ENCODE peak calls at places on chromosomes 5 and 9, in nine cellular contexts. E is head of caudate nucleus; C is ovary; M is AG20443; T is stimulated activated CD4-positive, alpha-beta T cell treated with anti-CD3 and anti-CD28 coated beads, Interleukin-1b, Interleukin-23, amount 100 ng/mL, for 1 hour; V is pancreas; K is MV-4-11; G is MCF 10A; Y is iris pigment epithelial cell. O is an unnamed sample.

GRCh38 chr5:151213803-151214613 is 9.9 kb downstream of the CCDC69 start:
- DNase-seq in Y (peak; percentile 82), M (peak; percentile 70), T (peak; percentile 75), C (peak; percentile 47), G (peak; percentile 87), K (peak; percentile 98), E (peak; percentile 53), V (peak; percentile 31), O (no peak)

GRCh38 chr5:143316844-143317631 is 86.4 kb downstream of the NR3C1 start:
- DNase-seq in C (no peak), E (no peak), G (no peak), K (no peak), Y (no peak), M (no peak), V (no peak), T (no peak), O (no peak)

GRCh38 chr5:80797428-80798024 is 142.7 kb upstream of the DHFR start:
- DNase-seq in Y (no peak), T (no peak), C (no peak), E (no peak), V (no peak), G (no peak), K (peak; percentile 10), M (no peak), O (no peak)

GRCh38 chr5:153678617-153679329 is 188.3 kb downstream of the GRIA1 start:
- DNase-seq in M (no peak), E (no peak), Y (no peak), V (no peak), K (no peak), C (no peak), G (peak; percentile 17), T (no peak), O (no peak)

GRCh38 chr5:98519530-98519929 is 253.9 kb upstream of the RGMB start:
- DNase-seq in Y (peak; percentile 7), V (no peak), G (no peak), C (no peak), E (no peak), M (no peak), K (peak; percentile 59), T (no peak), O (no peak)

GRCh38 chr5:152113401-152113800 is 188.8 kb upstream of the GLRA1 start:
- DNase-seq in K (no peak), T (peak; percentile 2), Y (no peak), C (no peak), V (no peak), G (peak; percentile 13), E (no peak), M (no peak), O (no peak)

GRCh38 chr5:124664287-124664686 is 82.2 kb downstream of the ZNF608 start:
- DNase-seq in C (no peak), M (no peak), K (no peak), G (no peak), E (no peak), V (no peak), Y (no peak), T (no peak), O (no peak)

GRCh38 chr9:69171517-69171916 is 2.6 kb upstream of the TJP2 start:
- DNase-seq in M (no peak), K (no peak), E (no peak), Y (no peak), T (no peak), G (no peak), C (no peak), V (no peak), O (no peak)

GRCh38 chr9:98450486-98450885 is 195.0 kb upstream of the TBC1D2 start:
- DNase-seq in K (no peak), G (no peak), M (peak; percentile 40), T (no peak), V (no peak), C (no peak), Y (peak; percentile 55), E (no peak), O (no peak)

GRCh38 chr5:96816991-96817390 is 9.2 kb upstream of the ERAP1 start:
- DNase-seq in K (no peak), Y (no peak), G (no peak), M (no peak), C (no peak), V (no peak), T (no peak), E (no peak), O (no peak)

GRCh38 chr5:74866653-74867162 is 521 bp upstream of the FAM169A start:
- DNase-seq in V (no peak), M (no peak), G (no peak), Y (no peak), T (no peak), E (peak; percentile 44), K (no peak), C (peak; percentile 44), O (peak; percentile 29)

GRCh38 chr5:86684222-86684621 is 66.5 kb downstream of the COX7C start:
- DNase-seq in G (peak; percentile 17), Y (peak; percentile 41), C (no peak), M (no peak), K (no peak), T (no peak), V (no peak), E (no peak), O (no peak)

GRCh38 chr5:8060235-8061139 is 191.5 kb downstream of the MTRR start:
- DNase-seq in C (peak; percentile 21), K (peak; percentile 43), G (no peak), M (no peak), E (peak; percentile 28), T (no peak), Y (no peak), V (no peak), O (no peak)

GRCh38 chr5:38467353-38468040 is 88.9 kb downstream of the LIFR start:
- DNase-seq in K (no peak), G (peak; percentile 29), Y (peak; percentile 48), M (peak; percentile 47), C (peak; percentile 88), T (no peak), V (no peak), E (peak; percentile 52), O (no peak)

GRCh38 chr5:176794509-176794908 is 15.8 kb upstream of the UNC5A start:
- DNase-seq in M (no peak), V (no peak), K (no peak), T (no peak), C (no peak), G (no peak), Y (no peak), E (no peak), O (no peak)

GRCh38 chr9:100999914-101000540 is 28.5 kb upstream of the PLPPR1 start:
- DNase-seq in G (no peak), Y (peak; percentile 0), E (no peak), T (no peak), V (no peak), C (no peak), K (no peak), M (no peak), O (no peak)

GRCh38 chr9:278651-279050 is 64.0 kb downstream of the DOCK8 start:
- DNase-seq in K (no peak), E (no peak), M (no peak), T (no peak), Y (no peak), C (no peak), G (no peak), V (no peak), O (no peak)

GRCh38 chr5:204966-205670 is 12.8 kb downstream of the CCDC127 start:
- DNase-seq in T (no peak), M (no peak), Y (no peak), V (no peak), E (no peak), G (no peak), K (no peak), C (no peak), O (no peak)

GRCh38 chr9:137019891-137020683 is 8.0 kb downstream of the ABCA2 start:
- DNase-seq in M (no peak), E (no peak), K (no peak), V (no peak), T (no peak), Y (no peak), C (no peak), G (no peak), O (no peak)

GRCh38 chr5:170273968-170274710 is 23.4 kb downstream of the LCP2 start:
- DNase-seq in K (peak; percentile 47), T (no peak), Y (peak; percentile 2), G (peak; percentile 67), C (no peak), V (no peak), E (no peak), M (no peak), O (no peak)

GRCh38 chr5:58410441-58410840 is 49.4 kb downstream of the PLK2 start:
- DNase-seq in T (no peak), G (peak; percentile 72), E (no peak), V (no peak), Y (peak; percentile 94), M (peak; percentile 53), K (peak; percentile 71), C (no peak), O (no peak)

GRCh38 chr5:40441733-40442132 is 238.0 kb upstream of the PTGER4 start:
- DNase-seq in K (no peak), E (no peak), C (no peak), V (no peak), Y (no peak), G (no peak), T (no peak), M (no peak), O (no peak)

GRCh38 chr9:137320555-137321384 is 18.7 kb upstream of the NRARP start:
- DNase-seq in G (no peak), V (no peak), M (no peak), K (peak; percentile 59), Y (no peak), C (no peak), E (no peak), T (no peak), O (no peak)

GRCh38 chr9:134224827-134225154 is 60.4 kb upstream of the RNU6ATAC start:
- DNase-seq in V (no peak), K (no peak), M (no peak), T (no peak), E (no peak), C (peak; percentile 20), Y (no peak), G (no peak), O (no peak)

GRCh38 chr5:78533356-78533755 is 115.2 kb downstream of the LHFPL2 start:
- DNase-seq in Y (peak; percentile 59), V (no peak), M (no peak), E (no peak), G (peak; percentile 47), T (no peak), C (no peak), K (no peak), O (no peak)

GRCh38 chr9:127388856-127389238 is 8.1 kb upstream of the SLC2A8 start:
- DNase-seq in V (no peak), C (no peak), T (no peak), G (no peak), M (no peak), K (no peak), Y (no peak), E (no peak), O (no peak)

GRCh38 chr5:178271726-178272479 is 39.3 kb upstream of the PHYKPL start:
- DNase-seq in C (no peak), E (no peak), M (no peak), G (no peak), T (no peak), K (no peak), V (no peak), Y (no peak), O (no peak)

GRCh38 chr9:32742296-32742695 is 41.0 kb upstream of the TMEM215 start:
- DNase-seq in G (peak; percentile 30), T (no peak), Y (peak; percentile 1), M (no peak), K (no peak), E (no peak), V (no peak), C (no peak), O (no peak)

GRCh38 chr9:88984543-88984883 is 6.8 kb upstream of the S1PR3 start:
- DNase-seq in T (no peak), K (no peak), Y (no peak), G (no peak), C (no peak), M (no peak), V (no peak), E (no peak), O (no peak)

GRCh38 chr9:93127395-93127911 is 6.6 kb downstream of the NINJ1 start:
- DNase-seq in E (peak; percentile 62), G (no peak), V (peak; percentile 2), K (peak; percentile 41), T (no peak), C (peak; percentile 18), Y (peak; percentile 34), M (no peak), O (peak; percentile 48)

GRCh38 chr5:73096239-73096575 is 24.2 kb upstream of the TMEM171 start:
- DNase-seq in Y (no peak), C (no peak), G (no peak), K (no peak), M (no peak), T (no peak), E (no peak), V (no peak), O (no peak)